ENCODE peak calls at places on chromosomes 16 and 17, in six cellular contexts. D is tibial artery; G is mucosa of descending colon; P is lower leg skin; A is Peyer's patch; O is effector memory CD4-positive, alpha-beta T cell. C is an unnamed sample.

GRCh38 chr17:72535779-72536178 is 415.0 kb downstream of the SOX9 start:
- DNase-seq in D (no peak), G (no peak), P (no peak), A (no peak), O (no peak), C (no peak)

GRCh38 chr16:50448981-50449380 is 80.2 kb upstream of the BRD7 start:
- DNase-seq in D (no peak), G (no peak), P (no peak), A (no peak), O (no peak), C (no peak)

GRCh38 chr17:57035971-57036481 is 49.0 kb upstream of the AKAP1 start:
- DNase-seq in D (no peak), G (peak; percentile 88), P (no peak), A (no peak), O (no peak), C (no peak)

GRCh38 chr17:46013502-46014165 is 14.6 kb downstream of the STH start:
- DNase-seq in D (no peak), G (no peak), P (no peak), A (peak; percentile 4), O (no peak), C (peak; percentile 14)

GRCh38 chr16:8469102-8469778 is 121.1 kb downstream of the TMEM114 start:
- DNase-seq in D (no peak), G (no peak), P (no peak), A (no peak), O (no peak), C (no peak)

GRCh38 chr16:68072038-68072695 is 13.0 kb upstream of the NFATC3 start:
- DNase-seq in D (no peak), G (peak; percentile 71), P (peak; percentile 91), A (peak; percentile 83), O (no peak), C (no peak)

GRCh38 chr16:35908942-35909341 is 2449.5 kb downstream of the TP53TG3F start:
- DNase-seq in D (no peak), G (no peak), P (no peak), A (no peak), O (no peak), C (no peak)

GRCh38 chr16:1037023-1037933 is 35.3 kb upstream of the SSTR5 start:
- DNase-seq in D (no peak), G (no peak), P (no peak), A (no peak), O (no peak), C (no peak)

GRCh38 chr17:11997972-11998233 is 628 bp upstream of the ZNF18 start:
- DNase-seq in D (no peak), G (no peak), P (no peak), A (no peak), O (no peak), C (no peak)

GRCh38 chr17:11997147-11997971 is at the start of gene ZNF18:
- DNase-seq in D (peak; percentile 94), G (peak; percentile 98), P (peak; percentile 99), A (peak; percentile 99), O (peak; percentile 91), C (peak; percentile 96)

GRCh38 chr17:11996722-11997146 is 541 bp downstream of the ZNF18 start:
- DNase-seq in D (no peak), G (peak; percentile 61), P (no peak), A (no peak), O (peak; percentile 16), C (peak; percentile 53)

DNA sequence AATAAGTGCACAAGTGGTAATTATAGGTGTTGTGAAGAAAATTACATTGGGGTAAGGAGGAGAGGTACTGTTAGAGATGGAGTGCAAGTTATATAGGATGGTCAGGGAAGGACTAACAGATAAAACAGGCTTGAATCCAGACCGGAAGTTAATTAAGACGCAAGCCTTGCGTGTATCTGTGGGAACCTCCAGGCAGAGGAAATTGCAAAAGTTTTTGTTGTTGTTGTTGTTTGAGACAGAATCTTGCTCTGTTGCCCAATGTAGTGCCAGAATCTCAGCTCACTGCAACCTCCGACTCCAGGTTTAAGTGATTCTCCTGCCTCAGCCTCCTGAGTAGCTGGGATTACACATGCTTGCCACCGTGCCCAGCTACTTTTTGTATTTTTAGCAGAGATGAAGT is 2.4 kb upstream of the ZNF18 start:
- DNase-seq in D (no peak), G (no peak), P (no peak), A (no peak), O (no peak), C (peak; percentile 38)
- H3K4me3 ChIP-seq in D (no peak overlapping the region), G (no peak overlapping the region), P (no peak overlapping the region), A (no peak overlapping the region), O (no peak overlapping the region), C (no peak overlapping the region)

GRCh38 chr17:54172654-54173316 is 350.1 kb downstream of the KIF2B start:
- DNase-seq in D (no peak), G (peak; percentile 4), P (no peak), A (no peak), O (no peak), C (peak; percentile 30)
- H3K4me3 ChIP-seq in D (no peak overlapping the region), G (no peak overlapping the region), P (no peak overlapping the region), A (no peak overlapping the region), O (no peak overlapping the region), C (no peak overlapping the region)

GRCh38 chr17:68598545-68598961 is 2.6 kb downstream of the FAM20A start:
- DNase-seq in D (no peak), G (no peak), P (no peak), A (no peak), O (no peak), C (no peak)
- H3K4me3 ChIP-seq in D (no peak overlapping the region), G (no peak overlapping the region), P (no peak overlapping the region), A (no peak overlapping the region), O (no peak overlapping the region), C (no peak overlapping the region)

GRCh38 chr16:2181952-2182351 is 14.5 kb downstream of the CASKIN1 start:
- DNase-seq in D (no peak), G (no peak), P (no peak), A (no peak), O (no peak), C (no peak)

GRCh38 chr16:2180962-2181923 is 15.2 kb downstream of the CASKIN1 start:
- DNase-seq in D (no peak), G (no peak), P (peak; percentile 86), A (no peak), O (no peak), C (no peak)

GRCh38 chr16:2179107-2179501 is 17.3 kb downstream of the CASKIN1 start:
- DNase-seq in D (no peak), G (no peak), P (no peak), A (no peak), O (no peak), C (no peak)

GRCh38 chr16:2179576-2179975 is 16.8 kb downstream of the CASKIN1 start:
- DNase-seq in D (no peak), G (no peak), P (peak; percentile 84), A (no peak), O (no peak), C (no peak)

DNA sequence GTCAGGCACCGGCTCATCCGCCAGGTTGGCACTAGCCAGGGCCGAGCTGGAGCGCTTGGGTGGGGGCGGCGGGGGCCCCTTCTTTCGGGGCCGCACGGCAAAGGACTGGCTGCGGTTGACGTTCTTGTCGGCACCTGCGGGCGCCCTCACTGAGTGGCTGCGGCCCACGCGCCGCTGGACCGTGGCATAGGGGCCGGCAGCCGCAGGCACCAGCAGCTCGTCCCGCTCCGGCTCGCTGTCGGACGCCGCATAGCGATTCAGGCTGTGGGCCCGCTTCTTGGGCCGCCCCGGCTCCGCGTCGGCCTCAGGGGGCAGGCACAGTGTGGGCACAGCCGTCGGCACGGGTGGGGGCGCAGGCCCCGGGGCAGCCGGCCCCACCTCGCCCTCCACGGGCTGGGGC is 15.9 kb downstream of the CASKIN1 start:
- DNase-seq in D (no peak), G (no peak), P (no peak), A (no peak), O (no peak), C (no peak)
- H3K4me3 ChIP-seq in D (no peak overlapping the region), G (no peak overlapping the region), P (no peak overlapping the region), A (no peak overlapping the region), O (no peak overlapping the region), C (no peak overlapping the region)

GRCh38 chr17:50835563-50836231 is at the start of gene WFIKKN2:
- DNase-seq in D (no peak), G (no peak), P (peak; percentile 81), A (no peak), O (no peak), C (no peak)

GRCh38 chr17:50832267-50833227 is 2.8 kb upstream of the WFIKKN2 start:
- DNase-seq in D (no peak), G (no peak), P (no peak), A (no peak), O (no peak), C (no peak)

GRCh38 chr17:50833396-50834125 is 1.8 kb upstream of the WFIKKN2 start:
- DNase-seq in D (no peak), G (no peak), P (no peak), A (no peak), O (no peak), C (no peak)

GRCh38 chr17:50834786-50835562 is 412 bp upstream of the WFIKKN2 start:
- DNase-seq in D (no peak), G (peak; percentile 24), P (peak; percentile 78), A (no peak), O (no peak), C (peak; percentile 62)

DNA sequence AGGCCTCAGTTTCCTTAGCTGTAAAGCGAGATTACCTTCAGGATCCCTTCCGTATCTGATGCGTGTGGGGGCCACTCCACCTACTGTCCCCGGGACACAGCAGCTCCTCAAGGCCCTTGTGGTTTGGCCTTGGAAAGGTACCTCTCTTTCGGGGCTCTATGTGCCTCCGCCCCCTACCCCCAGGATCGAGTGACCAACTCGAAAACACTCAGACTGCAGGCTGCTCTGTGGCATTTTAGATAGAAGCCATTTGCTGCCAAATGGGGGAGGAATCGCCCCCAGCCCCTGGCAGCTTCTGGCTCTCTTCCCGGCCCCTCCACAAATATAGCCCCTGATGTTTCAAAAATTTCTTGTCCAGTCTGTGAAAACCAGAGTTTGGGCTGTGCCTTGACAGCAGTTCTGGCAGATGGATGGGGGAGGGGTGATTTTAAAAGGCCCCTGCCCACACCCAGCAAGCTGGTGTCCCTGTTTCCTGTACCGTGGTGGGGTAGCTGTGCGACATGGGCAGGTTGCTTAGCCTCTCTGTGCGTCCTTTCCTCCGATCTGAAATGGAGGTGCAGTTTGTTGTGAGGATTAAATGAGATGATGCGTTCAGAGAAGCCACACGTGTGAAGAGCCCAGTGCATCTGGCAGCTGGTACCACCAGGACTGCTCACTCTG is 1.1 kb upstream of the WFIKKN2 start:
- DNase-seq in D (no peak), G (no peak), P (no peak), A (no peak), O (no peak), C (no peak)
- H3K4me3 ChIP-seq in D (peak overlapping the region; percentile 38), G (no peak overlapping the region), P (no peak overlapping the region), A (peak overlapping the region; percentile 31), O (no peak overlapping the region), C (no peak overlapping the region)

DNA sequence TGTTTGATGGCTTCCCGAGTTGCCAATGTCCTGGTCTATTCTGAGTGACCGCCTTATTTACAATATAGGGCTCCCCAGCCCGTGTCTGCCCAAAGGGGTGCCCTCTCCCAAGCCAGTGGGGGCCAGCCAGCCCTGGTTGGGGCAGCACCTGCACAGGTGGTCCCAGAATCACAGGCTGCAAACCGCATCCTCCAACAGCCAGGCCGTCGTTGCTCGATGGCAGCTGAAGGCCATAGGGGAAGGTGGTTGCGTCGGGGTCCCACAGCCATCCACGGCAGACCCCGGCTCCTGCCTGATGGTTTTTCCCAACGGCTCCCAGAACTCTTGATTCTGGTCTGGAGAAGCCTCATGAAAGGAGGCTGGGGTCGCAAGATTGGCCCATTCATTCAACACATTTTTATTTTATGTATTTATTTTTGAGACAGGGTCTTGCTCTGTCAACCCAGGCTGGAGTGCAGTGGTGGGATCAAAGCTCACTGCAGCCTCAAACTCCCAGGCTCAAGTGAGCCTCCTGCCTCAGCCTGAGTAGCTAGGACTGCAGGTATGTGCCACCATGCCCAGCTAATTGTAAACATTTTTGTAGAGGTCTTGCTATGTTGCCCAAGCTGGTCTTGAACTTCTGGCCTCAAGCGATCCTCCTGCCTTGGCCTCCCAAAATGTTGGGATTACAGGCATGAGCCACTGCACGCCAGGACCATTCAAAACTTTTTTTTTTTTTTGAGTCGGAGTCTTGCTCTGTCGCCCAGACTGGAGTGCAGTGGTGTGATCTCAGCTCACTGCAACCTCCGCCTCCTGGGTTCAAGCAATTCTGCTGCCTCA is 79.0 kb upstream of the TOB1 start:
- DNase-seq in D (no peak), G (no peak), P (peak; percentile 83), A (no peak), O (no peak), C (no peak)
- H3K4me3 ChIP-seq in D (peak overlapping the region; percentile 44), G (no peak overlapping the region), P (no peak overlapping the region), A (peak overlapping the region; percentile 58), O (peak overlapping the region; percentile 56), C (no peak overlapping the region)

C was measured in cardiac muscle cell.